ENCODE peak calls at places on chromosomes 2 and 18, in six cellular contexts. One of them, this sample, is unnamed.

GRCh38 chr2:24957221-24957620 is 14.5 kb downstream of the DNAJC27 start:
- DNase-seq in fibroblast of the aortic adventitia: no peak
- DNase-seq in putamen: no peak
- DNase-seq in uterus: no peak
- DNase-seq in progenitor cell of endocrine pancreas: no peak
- DNase-seq in K562: no peak
- DNase-seq in this sample: no peak

GRCh38 chr18:48942554-48943261 is 8.1 kb downstream of the SMAD7 start:
- DNase-seq in uterus: no peak
- DNase-seq in putamen: no peak
- DNase-seq in K562: no peak
- DNase-seq in progenitor cell of endocrine pancreas: peak
- DNase-seq in fibroblast of the aortic adventitia: peak
- DNase-seq in this sample: peak

GRCh38 chr2:164981217-164981990 is 26.1 kb upstream of the SLC38A11 start:
- DNase-seq in progenitor cell of endocrine pancreas: no peak
- DNase-seq in K562: no peak
- DNase-seq in fibroblast of the aortic adventitia: peak
- DNase-seq in uterus: no peak
- DNase-seq in putamen: no peak
- DNase-seq in this sample: peak

GRCh38 chr2:42967959-42968674 is 175.7 kb upstream of the HAAO start:
- DNase-seq in fibroblast of the aortic adventitia: peak
- DNase-seq in uterus: peak
- DNase-seq in putamen: no peak
- DNase-seq in progenitor cell of endocrine pancreas: no peak
- DNase-seq in K562: peak
- DNase-seq in this sample: peak

GRCh38 chr18:46268662-46269061 is 164.5 kb downstream of the HAUS1 start:
- DNase-seq in putamen: no peak
- DNase-seq in fibroblast of the aortic adventitia: no peak
- DNase-seq in progenitor cell of endocrine pancreas: no peak
- DNase-seq in K562: no peak
- DNase-seq in uterus: no peak
- DNase-seq in this sample: no peak

GRCh38 chr2:168346725-168347477 is 99.5 kb upstream of the STK39 start:
- DNase-seq in progenitor cell of endocrine pancreas: peak
- DNase-seq in K562: peak
- DNase-seq in uterus: peak
- DNase-seq in fibroblast of the aortic adventitia: peak
- DNase-seq in putamen: peak
- DNase-seq in this sample: peak

GRCh38 chr2:1546023-1546591 is 132.8 kb downstream of the TPO start:
- DNase-seq in fibroblast of the aortic adventitia: peak
- DNase-seq in progenitor cell of endocrine pancreas: no peak
- DNase-seq in K562: peak
- DNase-seq in uterus: no peak
- DNase-seq in putamen: peak
- DNase-seq in this sample: peak

GRCh38 chr2:28338046-28338753 is 54.5 kb upstream of the FOSL2 start:
- DNase-seq in progenitor cell of endocrine pancreas: no peak
- DNase-seq in putamen: no peak
- DNase-seq in uterus: peak
- DNase-seq in fibroblast of the aortic adventitia: peak
- DNase-seq in K562: no peak
- DNase-seq in this sample: peak

GRCh38 chr2:207483477-207483876 is 46.3 kb upstream of the CREB1 start:
- DNase-seq in putamen: no peak
- DNase-seq in progenitor cell of endocrine pancreas: no peak
- DNase-seq in uterus: no peak
- DNase-seq in K562: no peak
- DNase-seq in fibroblast of the aortic adventitia: no peak
- DNase-seq in this sample: no peak

GRCh38 chr2:176079851-176080539 is 3.8 kb downstream of the EVX2 start:
- DNase-seq in progenitor cell of endocrine pancreas: peak
- DNase-seq in uterus: no peak
- DNase-seq in putamen: no peak
- DNase-seq in K562: peak
- DNase-seq in fibroblast of the aortic adventitia: peak
- DNase-seq in this sample: peak

GRCh38 chr2:50491541-50492114 is 540.3 kb downstream of the NRXN1 start:
- DNase-seq in putamen: peak
- DNase-seq in fibroblast of the aortic adventitia: peak
- DNase-seq in K562: peak
- DNase-seq in uterus: no peak
- DNase-seq in progenitor cell of endocrine pancreas: no peak
- DNase-seq in this sample: peak

GRCh38 chr2:149611100-149611820 is 23.7 kb upstream of the MMADHC start:
- DNase-seq in putamen: no peak
- DNase-seq in progenitor cell of endocrine pancreas: no peak
- DNase-seq in fibroblast of the aortic adventitia: no peak
- DNase-seq in K562: no peak
- DNase-seq in uterus: no peak
- DNase-seq in this sample: no peak

GRCh38 chr2:46336560-46336959 is 39.4 kb downstream of the EPAS1 start:
- DNase-seq in putamen: no peak
- DNase-seq in fibroblast of the aortic adventitia: peak
- DNase-seq in K562: no peak
- DNase-seq in uterus: no peak
- DNase-seq in progenitor cell of endocrine pancreas: no peak
- DNase-seq in this sample: peak

GRCh38 chr18:24006731-24007308 is 7.7 kb upstream of the TTC39C start:
- DNase-seq in fibroblast of the aortic adventitia: no peak
- DNase-seq in uterus: no peak
- DNase-seq in progenitor cell of endocrine pancreas: no peak
- DNase-seq in putamen: no peak
- DNase-seq in K562: no peak
- DNase-seq in this sample: no peak

GRCh38 chr2:117057021-117057420 is 757.5 kb upstream of the DDX18 start:
- DNase-seq in progenitor cell of endocrine pancreas: no peak
- DNase-seq in fibroblast of the aortic adventitia: no peak
- DNase-seq in K562: no peak
- DNase-seq in putamen: no peak
- DNase-seq in uterus: no peak
- DNase-seq in this sample: no peak

GRCh38 chr2:45269149-45269793 is 260.0 kb upstream of the SIX2 start:
- DNase-seq in putamen: no peak
- DNase-seq in uterus: no peak
- DNase-seq in fibroblast of the aortic adventitia: peak
- DNase-seq in K562: no peak
- DNase-seq in progenitor cell of endocrine pancreas: no peak
- DNase-seq in this sample: peak

GRCh38 chr2:164903944-164904343 is 51.4 kb downstream of the SLC38A11 start:
- DNase-seq in uterus: no peak
- DNase-seq in K562: no peak
- DNase-seq in putamen: no peak
- DNase-seq in fibroblast of the aortic adventitia: peak
- DNase-seq in progenitor cell of endocrine pancreas: no peak
- DNase-seq in this sample: no peak

GRCh38 chr2:54968561-54969218 is 81.6 kb downstream of the RTN4 start:
- DNase-seq in putamen: no peak
- DNase-seq in fibroblast of the aortic adventitia: no peak
- DNase-seq in K562: no peak
- DNase-seq in progenitor cell of endocrine pancreas: no peak
- DNase-seq in uterus: no peak
- DNase-seq in this sample: no peak

GRCh38 chr2:43047187-43047780 is 179.1 kb downstream of the ZFP36L2 start:
- DNase-seq in progenitor cell of endocrine pancreas: no peak
- DNase-seq in uterus: no peak
- DNase-seq in fibroblast of the aortic adventitia: no peak
- DNase-seq in putamen: no peak
- DNase-seq in K562: no peak
- DNase-seq in this sample: no peak

GRCh38 chr18:49898421-49898820 is 85.1 kb upstream of the ACAA2 start:
- DNase-seq in K562: peak
- DNase-seq in fibroblast of the aortic adventitia: peak
- DNase-seq in uterus: peak
- DNase-seq in putamen: peak
- DNase-seq in progenitor cell of endocrine pancreas: peak
- DNase-seq in this sample: peak

GRCh38 chr2:14759086-14759485 is 126.6 kb downstream of the LRATD1 start:
- DNase-seq in progenitor cell of endocrine pancreas: no peak
- DNase-seq in uterus: no peak
- DNase-seq in K562: no peak
- DNase-seq in putamen: no peak
- DNase-seq in fibroblast of the aortic adventitia: no peak
- DNase-seq in this sample: no peak

GRCh38 chr2:17539596-17539992 is 902 bp upstream of the VSNL1 start:
- DNase-seq in fibroblast of the aortic adventitia: peak
- DNase-seq in K562: no peak
- DNase-seq in progenitor cell of endocrine pancreas: no peak
- DNase-seq in uterus: peak
- DNase-seq in putamen: no peak
- DNase-seq in this sample: peak

GRCh38 chr18:59540819-59541218 is 156.4 kb downstream of the CCBE1 start:
- DNase-seq in fibroblast of the aortic adventitia: peak
- DNase-seq in progenitor cell of endocrine pancreas: no peak
- DNase-seq in putamen: no peak
- DNase-seq in uterus: no peak
- DNase-seq in K562: no peak
- DNase-seq in this sample: peak